ENCODE peak calls at places on chromosome 19, in seven cellular contexts. N is stomach; S is effector memory CD8-positive, alpha-beta T cell; A is NCI-H1092; T is stimulated activated CD4-positive, alpha-beta T cell treated with anti-CD3 and anti-CD28 coated beads, Interleukin-1b, Interleukin-23, amount 100 ng/mL, for 1 hour; V is upper lobe of left lung; Y is amniotic stem cell. I is an unnamed sample.

GRCh38 chr19:1213391-1214286 is 8.1 kb downstream of the STK11 start:
- DNase-seq in N (peak), S (peak), A (no peak), T (no peak), V (peak), Y (no peak), I (peak)

GRCh38 chr19:1671716-1672037 is 19.3 kb upstream of the TCF3 start:
- DNase-seq in N (no peak), S (no peak), A (no peak), T (no peak), V (no peak), Y (no peak), I (no peak)

GRCh38 chr19:28710278-28710677 is 502.7 kb downstream of the UQCRFS1 start:
- DNase-seq in N (no peak), S (no peak), A (peak), T (no peak), V (no peak), Y (peak), I (peak)

GRCh38 chr19:8391274-8392016 is 1.3 kb downstream of the RAB11B start:
- DNase-seq in N (peak), S (no peak), A (no peak), T (no peak), V (peak), Y (no peak), I (no peak)

GRCh38 chr19:32570081-32570785 is 10.8 kb upstream of the PDCD5 start:
- DNase-seq in N (peak), S (peak), A (peak), T (no peak), V (no peak), Y (no peak), I (peak)

GRCh38 chr19:49017666-49018351 is 918 bp upstream of the LHB start:
- DNase-seq in N (peak), S (peak), A (no peak), T (peak), V (peak), Y (peak), I (peak)

GRCh38 chr19:38395381-38396127 is 7.1 kb downstream of the SPRED3 start:
- DNase-seq in N (no peak), S (peak), A (no peak), T (no peak), V (peak), Y (no peak), I (no peak)

GRCh38 chr19:16068696-16069259 is 7.5 kb upstream of the TPM4 start:
- DNase-seq in N (no peak), S (no peak), A (no peak), T (no peak), V (no peak), Y (no peak), I (no peak)

GRCh38 chr19:44740351-44740824 is 8.1 kb upstream of the BCL3 start:
- DNase-seq in N (no peak), S (no peak), A (no peak), T (no peak), V (no peak), Y (no peak), I (no peak)

GRCh38 chr19:30006206-30006605 is 64.2 kb downstream of the URI1 start:
- DNase-seq in N (no peak), S (no peak), A (no peak), T (no peak), V (no peak), Y (no peak), I (no peak)

GRCh38 chr19:887599-887998 is 5.4 kb downstream of the MED16 start:
- DNase-seq in N (no peak), S (no peak), A (no peak), T (no peak), V (no peak), Y (no peak), I (no peak)

GRCh38 chr19:56837004-56837403 is 3.5 kb downstream of the PEG3 start:
- DNase-seq in N (no peak), S (no peak), A (no peak), T (no peak), V (no peak), Y (no peak), I (peak)

GRCh38 chr19:33622809-33623511 is 1.2 kb downstream of the CHST8 start:
- DNase-seq in N (no peak), S (no peak), A (no peak), T (no peak), V (peak), Y (no peak), I (no peak)

GRCh38 chr19:12581100-12581499 is 29.5 kb downstream of the ZNF490 start:
- DNase-seq in N (no peak), S (no peak), A (no peak), T (no peak), V (no peak), Y (no peak), I (no peak)

GRCh38 chr19:46639356-46640061 is 3.5 kb upstream of the GNG8 start:
- DNase-seq in N (no peak), S (no peak), A (no peak), T (no peak), V (peak), Y (no peak), I (peak)

GRCh38 chr19:13917888-13918406 is 11.9 kb downstream of the CC2D1A start:
- DNase-seq in N (peak), S (no peak), A (no peak), T (no peak), V (no peak), Y (no peak), I (no peak)

GRCh38 chr19:29872224-29872731 is 60.5 kb downstream of the CCNE1 start:
- DNase-seq in N (no peak), S (no peak), A (no peak), T (no peak), V (peak), Y (no peak), I (no peak)